ENCODE peak calls at places on chromosomes 3 and 15, in seven cellular contexts. D is astrocyte of the spinal cord, Q is fibroblast of lung, I is lower lobe of right lung, W is GM06990, A is transverse colon, E is upper lobe of left lung. V is an unnamed sample.

GRCh38 chr3:48472673-48472922 is 26.1 kb downstream of the ATRIP start:
- DNase-seq in I (peak), W (no peak), D (no peak), E (no peak), Q (no peak), A (no peak), V (no peak)

GRCh38 chr15:82051664-82052063 is 5.8 kb upstream of the MEX3B start:
- DNase-seq in D (peak), I (no peak), A (no peak), Q (peak), E (no peak), W (no peak), V (peak)

GRCh38 chr15:57133127-57133968 is 214.9 kb downstream of the TCF12 start:
- DNase-seq in A (no peak), I (no peak), W (no peak), Q (no peak), E (no peak), D (peak), V (no peak)

GRCh38 chr3:127551971-127552370 is 38.6 kb downstream of the TPRA1 start:
- DNase-seq in E (no peak), A (no peak), W (no peak), D (no peak), I (no peak), Q (no peak), V (no peak)

GRCh38 chr15:70237626-70238025 is 139.9 kb upstream of the TLE3 start:
- DNase-seq in E (no peak), Q (no peak), A (no peak), D (no peak), I (no peak), W (no peak), V (no peak)

GRCh38 chr3:125042725-125043406 is 12.9 kb downstream of the HEG1 start:
- DNase-seq in I (no peak), W (no peak), Q (peak), E (no peak), A (no peak), D (peak), V (peak)

GRCh38 chr3:187679638-187680396 is 9.6 kb upstream of the SST start:
- DNase-seq in A (peak), W (no peak), Q (peak), D (peak), E (peak), I (peak), V (peak)

GRCh38 chr3:177491301-177492031 is 294.2 kb upstream of the TBL1XR1 start:
- DNase-seq in A (no peak), E (no peak), D (peak), W (no peak), I (no peak), Q (peak), V (peak)

GRCh38 chr15:39598186-39598850 is 17.4 kb downstream of the THBS1 start:
- DNase-seq in I (no peak), Q (peak), W (no peak), D (peak), A (no peak), E (no peak), V (peak)

GRCh38 chr3:50575372-50575771 is 6.0 kb downstream of the HEMK1 start:
- DNase-seq in A (no peak), I (no peak), Q (no peak), E (no peak), D (no peak), W (no peak), V (no peak)

GRCh38 chr3:122727766-122728165 is 47.1 kb downstream of the PARP14 start:
- DNase-seq in I (no peak), Q (no peak), W (no peak), D (no peak), A (no peak), E (no peak), V (no peak)

GRCh38 chr3:105802073-105802706 is 66.6 kb downstream of the CBLB start:
- DNase-seq in I (no peak), W (no peak), Q (no peak), A (no peak), E (no peak), D (no peak), V (no peak)

GRCh38 chr15:48653216-48653615 is 7.7 kb upstream of the FBN1 start:
- DNase-seq in E (no peak), A (no peak), Q (no peak), D (no peak), I (no peak), W (no peak), V (no peak)

GRCh38 chr15:25391971-25392733 is 46.7 kb downstream of the UBE3A start:
- DNase-seq in Q (peak), D (peak), I (no peak), A (no peak), W (no peak), E (no peak), V (peak)

GRCh38 chr3:194312743-194313281 is 38.3 kb downstream of the CPN2 start:
- DNase-seq in I (no peak), D (peak), E (no peak), W (no peak), A (peak), Q (peak), V (peak)

GRCh38 chr3:153052096-153052460 is 109.9 kb upstream of the RAP2B start:
- DNase-seq in W (no peak), Q (peak), I (no peak), E (no peak), D (peak), A (peak), V (peak)

GRCh38 chr3:67598814-67599556 is 55.4 kb downstream of the SUCLG2 start:
- DNase-seq in W (no peak), E (no peak), I (no peak), D (no peak), A (no peak), Q (no peak), V (no peak)

GRCh38 chr15:37907136-37907535 is 27.3 kb upstream of the TMCO5A start:
- DNase-seq in A (no peak), D (peak), I (no peak), W (no peak), E (no peak), Q (peak), V (peak)

GRCh38 chr3:160754855-160755747 is 930 bp upstream of the PPM1L start:
- DNase-seq in E (peak), Q (peak), W (peak), A (peak), D (peak), I (peak), V (peak)

GRCh38 chr3:160758929-160759577 is 3.0 kb downstream of the PPM1L start:
- DNase-seq in I (no peak), D (no peak), Q (no peak), E (no peak), W (no peak), A (no peak), V (no peak)

GRCh38 chr3:160757624-160758106 is 1.6 kb downstream of the PPM1L start:
- DNase-seq in I (no peak), Q (no peak), W (no peak), A (no peak), D (no peak), E (no peak), V (no peak)

GRCh38 chr3:160755776-160756304 is at the start of gene PPM1L:
- DNase-seq in E (peak), D (peak), Q (peak), W (no peak), A (peak), I (peak), V (peak)

DNA sequence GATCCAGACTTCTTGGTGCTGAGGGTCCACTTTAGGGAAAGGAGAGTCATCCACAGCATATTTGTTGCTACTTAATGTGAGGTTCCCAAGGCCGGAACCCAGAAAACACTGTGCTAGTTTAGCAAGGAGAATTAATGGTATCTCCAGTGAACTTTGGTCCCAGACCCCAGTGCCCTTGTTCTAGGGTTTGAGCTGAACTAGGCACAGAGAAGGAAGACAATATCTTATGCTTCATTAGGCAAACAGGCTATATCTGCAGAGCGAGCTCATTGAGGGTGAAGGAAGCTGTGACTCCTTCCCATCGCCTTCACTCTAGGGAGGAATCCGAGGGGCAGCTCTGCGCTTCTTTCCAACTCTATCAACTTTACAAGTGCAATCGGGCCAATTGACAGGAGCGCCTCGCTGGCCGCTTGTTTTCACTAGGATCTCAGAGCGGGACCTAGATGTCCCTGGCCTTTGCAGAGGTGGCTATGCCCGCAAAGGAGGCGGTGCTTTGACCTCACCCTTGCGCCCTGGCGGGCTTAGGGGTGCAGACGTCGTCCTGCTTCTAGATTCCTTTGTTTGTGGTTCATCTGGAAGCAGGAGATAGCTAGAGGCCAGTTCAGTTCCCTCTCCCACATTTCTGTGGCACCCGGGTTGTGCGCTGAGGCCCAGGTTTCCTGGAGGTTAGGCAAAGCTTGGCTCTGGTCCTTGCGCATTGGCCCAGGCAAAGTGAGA is 1.0 kb downstream of the PPM1L start:
- DNase-seq in Q (no peak), I (no peak), D (no peak), W (peak), E (no peak), A (peak), V (no peak)
- H3K4me3 ChIP-seq in Q (no peak), I (peak), D (no peak), W (no peak), E (peak), A (peak), V (no peak)

DNA sequence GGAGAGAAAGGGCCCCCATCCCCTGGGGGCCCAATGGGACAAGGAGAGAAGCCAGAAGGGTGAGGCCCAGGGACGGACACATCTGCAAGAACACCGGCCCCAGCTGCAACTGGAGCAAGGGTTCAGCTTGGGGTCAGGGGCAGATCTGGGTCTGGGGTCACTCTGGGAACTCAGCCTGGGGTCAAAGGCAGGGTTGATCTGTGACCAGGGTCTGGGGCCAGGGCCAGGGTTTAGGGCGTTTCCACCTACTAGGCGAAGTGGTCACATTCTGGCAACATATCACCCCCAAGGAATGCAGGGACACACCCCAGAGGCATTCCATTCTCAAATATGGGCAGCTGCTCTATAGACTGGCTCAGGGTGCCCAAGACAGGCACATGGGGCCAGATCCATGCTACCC is 9.0 kb downstream of the UROC1 start:
- DNase-seq in I (peak), E (no peak), D (no peak), A (no peak), Q (peak), W (no peak), V (peak)
- TF ChIP-seq CTCF in I (no peak), E (no peak), D (no peak), A (no peak), Q (no peak), W (no peak), V (no peak)

DNA sequence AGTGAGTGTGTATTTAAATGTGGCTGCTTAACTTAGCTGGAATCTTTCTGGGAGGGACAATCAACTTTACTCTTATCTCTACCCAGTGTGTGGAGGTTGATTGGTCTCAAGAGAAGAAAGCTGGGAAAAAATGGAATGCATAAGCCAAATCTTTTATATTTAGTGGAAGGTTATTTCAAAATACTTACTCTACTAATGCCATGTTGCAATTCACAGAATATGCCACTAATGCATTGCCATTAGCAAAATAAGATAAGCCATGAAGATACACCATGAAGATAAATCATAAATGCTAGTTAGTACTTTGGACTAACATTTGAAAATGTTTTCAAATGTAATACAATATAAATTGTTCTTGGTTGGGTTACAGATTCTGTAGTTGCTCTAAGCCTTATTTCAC is 155.1 kb upstream of the LRRFIP2 start:
- DNase-seq in Q (no peak), W (no peak), I (no peak), E (no peak), A (no peak), D (no peak), V (no peak)
- H3K4me3 ChIP-seq in Q (no peak), W (no peak), I (no peak), E (no peak), A (no peak), D (no peak), V (no peak)

GRCh38 chr3:70927239-70927638 is 614.8 kb upstream of the MDFIC2 start:
- DNase-seq in Q (no peak), W (no peak), D (no peak), E (no peak), A (no peak), I (no peak), V (no peak)
- TF ChIP-seq CTCF in Q (no peak), W (no peak), D (no peak), E (no peak), A (no peak), I (no peak), V (no peak)

DNA sequence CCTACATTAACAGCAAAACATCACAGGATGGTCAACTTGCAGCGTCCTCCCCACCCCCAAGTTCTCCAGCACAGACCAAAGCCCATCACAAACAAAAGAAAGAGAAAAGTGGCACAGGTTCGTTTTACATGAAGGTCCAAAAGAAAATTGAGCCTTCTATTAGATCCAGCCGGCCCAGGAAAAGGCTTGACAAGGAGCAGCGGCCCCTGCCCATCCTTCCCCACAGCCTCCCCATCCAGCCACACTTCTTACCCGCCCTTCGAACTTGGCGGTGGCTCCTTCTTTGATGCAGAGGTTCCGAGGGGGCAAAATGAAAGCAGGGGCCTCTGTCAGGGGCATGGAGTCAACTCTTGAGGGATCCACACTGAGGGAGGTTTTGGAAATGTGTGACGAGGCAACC is 90.7 kb downstream of the MYLK start:
- DNase-seq in Q (no peak), I (no peak), W (no peak), A (no peak), D (no peak), E (no peak), V (no peak)
- H3K4me3 ChIP-seq in Q (no peak), I (no peak), W (no peak), A (no peak), D (no peak), E (no peak), V (no peak)